ENCODE peak calls at places on chromosome 19, in six cellular contexts. One of them, this sample, is unnamed.

GRCh38 chr19:46426035-46426505 is 2.7 kb downstream of the PNMA8C start:
- DNase-seq in naive B cell: no peak
- DNase-seq in H54: no peak
- DNase-seq in activated naive CD8-positive, alpha-beta T cell treated with anti-CD3 and anti-CD28 coated beads, Interleukin-2, amount 10 ng/mL, durations not matched to agents 7 days and 5 days: no peak
- DNase-seq in GDM1: no peak
- DNase-seq in stimulated activated CD4-positive, alpha-beta T cell treated with anti-CD3 and anti-CD28 coated beads, Interleukin-4, amount 100 ng/mL, for 48 hours: no peak
- DNase-seq in this sample: peak; percentile 33

GRCh38 chr19:32971012-32971595 is 654 bp downstream of the CEP89 start:
- DNase-seq in naive B cell: no peak
- DNase-seq in H54: no peak
- DNase-seq in activated naive CD8-positive, alpha-beta T cell treated with anti-CD3 and anti-CD28 coated beads, Interleukin-2, amount 10 ng/mL, durations not matched to agents 7 days and 5 days: no peak
- DNase-seq in GDM1: no peak
- DNase-seq in stimulated activated CD4-positive, alpha-beta T cell treated with anti-CD3 and anti-CD28 coated beads, Interleukin-4, amount 100 ng/mL, for 48 hours: no peak
- DNase-seq in this sample: no peak

GRCh38 chr19:38554676-38555141 is 63.0 kb downstream of the MAP4K1 start:
- DNase-seq in naive B cell: no peak
- DNase-seq in H54: no peak
- DNase-seq in activated naive CD8-positive, alpha-beta T cell treated with anti-CD3 and anti-CD28 coated beads, Interleukin-2, amount 10 ng/mL, durations not matched to agents 7 days and 5 days: no peak
- DNase-seq in GDM1: no peak
- DNase-seq in stimulated activated CD4-positive, alpha-beta T cell treated with anti-CD3 and anti-CD28 coated beads, Interleukin-4, amount 100 ng/mL, for 48 hours: no peak
- DNase-seq in this sample: no peak

GRCh38 chr19:13882419-13882795 is 5.5 kb downstream of the NANOS3 start:
- DNase-seq in naive B cell: no peak
- DNase-seq in H54: no peak
- DNase-seq in activated naive CD8-positive, alpha-beta T cell treated with anti-CD3 and anti-CD28 coated beads, Interleukin-2, amount 10 ng/mL, durations not matched to agents 7 days and 5 days: no peak
- DNase-seq in GDM1: no peak
- DNase-seq in stimulated activated CD4-positive, alpha-beta T cell treated with anti-CD3 and anti-CD28 coated beads, Interleukin-4, amount 100 ng/mL, for 48 hours: no peak
- DNase-seq in this sample: no peak

GRCh38 chr19:38233740-38234251 is 9.8 kb upstream of the DPF1 start:
- DNase-seq in naive B cell: peak; percentile 73
- DNase-seq in H54: peak; percentile 96
- DNase-seq in activated naive CD8-positive, alpha-beta T cell treated with anti-CD3 and anti-CD28 coated beads, Interleukin-2, amount 10 ng/mL, durations not matched to agents 7 days and 5 days: peak; percentile 88
- DNase-seq in GDM1: peak; percentile 63
- DNase-seq in stimulated activated CD4-positive, alpha-beta T cell treated with anti-CD3 and anti-CD28 coated beads, Interleukin-4, amount 100 ng/mL, for 48 hours: peak; percentile 79
- DNase-seq in this sample: peak; percentile 93

GRCh38 chr19:35592226-35592625 is 6.3 kb downstream of the PMIS2 start:
- DNase-seq in naive B cell: no peak
- DNase-seq in H54: no peak
- DNase-seq in activated naive CD8-positive, alpha-beta T cell treated with anti-CD3 and anti-CD28 coated beads, Interleukin-2, amount 10 ng/mL, durations not matched to agents 7 days and 5 days: no peak
- DNase-seq in GDM1: peak; percentile 9
- DNase-seq in stimulated activated CD4-positive, alpha-beta T cell treated with anti-CD3 and anti-CD28 coated beads, Interleukin-4, amount 100 ng/mL, for 48 hours: no peak
- DNase-seq in this sample: peak; percentile 76

GRCh38 chr19:17475541-17476115 is 5.3 kb downstream of the SLC27A1 start:
- DNase-seq in naive B cell: no peak
- DNase-seq in H54: no peak
- DNase-seq in activated naive CD8-positive, alpha-beta T cell treated with anti-CD3 and anti-CD28 coated beads, Interleukin-2, amount 10 ng/mL, durations not matched to agents 7 days and 5 days: no peak
- DNase-seq in GDM1: no peak
- DNase-seq in stimulated activated CD4-positive, alpha-beta T cell treated with anti-CD3 and anti-CD28 coated beads, Interleukin-4, amount 100 ng/mL, for 48 hours: no peak
- DNase-seq in this sample: no peak

GRCh38 chr19:10010247-10010691 is at the start of gene COL5A3:
- DNase-seq in naive B cell: no peak
- DNase-seq in H54: no peak
- DNase-seq in activated naive CD8-positive, alpha-beta T cell treated with anti-CD3 and anti-CD28 coated beads, Interleukin-2, amount 10 ng/mL, durations not matched to agents 7 days and 5 days: no peak
- DNase-seq in GDM1: no peak
- DNase-seq in stimulated activated CD4-positive, alpha-beta T cell treated with anti-CD3 and anti-CD28 coated beads, Interleukin-4, amount 100 ng/mL, for 48 hours: no peak
- DNase-seq in this sample: peak; percentile 69

GRCh38 chr19:42634409-42635232 is 39.9 kb upstream of the CEACAM8 start:
- DNase-seq in naive B cell: no peak
- DNase-seq in H54: peak; percentile 56
- DNase-seq in activated naive CD8-positive, alpha-beta T cell treated with anti-CD3 and anti-CD28 coated beads, Interleukin-2, amount 10 ng/mL, durations not matched to agents 7 days and 5 days: no peak
- DNase-seq in GDM1: peak; percentile 24
- DNase-seq in stimulated activated CD4-positive, alpha-beta T cell treated with anti-CD3 and anti-CD28 coated beads, Interleukin-4, amount 100 ng/mL, for 48 hours: peak; percentile 43
- DNase-seq in this sample: peak; percentile 2

GRCh38 chr19:1315470-1316166 is 29.9 kb downstream of the EFNA2 start:
- DNase-seq in naive B cell: peak; percentile 24
- DNase-seq in H54: no peak
- DNase-seq in activated naive CD8-positive, alpha-beta T cell treated with anti-CD3 and anti-CD28 coated beads, Interleukin-2, amount 10 ng/mL, durations not matched to agents 7 days and 5 days: peak; percentile 73
- DNase-seq in GDM1: peak; percentile 31
- DNase-seq in stimulated activated CD4-positive, alpha-beta T cell treated with anti-CD3 and anti-CD28 coated beads, Interleukin-4, amount 100 ng/mL, for 48 hours: peak; percentile 23
- DNase-seq in this sample: peak; percentile 77

GRCh38 chr19:45752639-45753038 is 16.4 kb downstream of the SIX5 start:
- DNase-seq in naive B cell: no peak
- DNase-seq in H54: no peak
- DNase-seq in activated naive CD8-positive, alpha-beta T cell treated with anti-CD3 and anti-CD28 coated beads, Interleukin-2, amount 10 ng/mL, durations not matched to agents 7 days and 5 days: no peak
- DNase-seq in GDM1: no peak
- DNase-seq in stimulated activated CD4-positive, alpha-beta T cell treated with anti-CD3 and anti-CD28 coated beads, Interleukin-4, amount 100 ng/mL, for 48 hours: no peak
- DNase-seq in this sample: no peak